ENCODE peak calls at places on chromosomes 16 and 17, in eight cellular contexts. T is nephron progenitor cell, D is activated T-cell treated with anti-CD3 and anti-CD28 coated beads for 48 hours, U is left cardiac atrium, P is hepatocyte, E is C1 segment of cervical spinal cord, A is osteocyte, O is fibroblast of gingiva. R is an unnamed sample.

GRCh38 chr17:27970587-27970986 is 71.9 kb upstream of the NLK start:
- DNase-seq in O (no peak), E (no peak), A (no peak), D (no peak), T (no peak), U (no peak), P (no peak), R (no peak)

GRCh38 chr16:85304337-85304736 is 192.1 kb upstream of the CIBAR2 start:
- DNase-seq in E (no peak), T (no peak), O (no peak), D (no peak), U (no peak), P (no peak), A (no peak), R (no peak)

GRCh38 chr16:79173101-79173500 is 427.4 kb downstream of the MAF start:
- DNase-seq in P (no peak), E (no peak), D (no peak), A (no peak), T (no peak), U (no peak), O (no peak), R (no peak)

GRCh38 chr17:45225051-45225700 is 3.5 kb downstream of the FMNL1 start:
- DNase-seq in U (no peak), O (no peak), A (no peak), T (no peak), D (no peak), E (no peak), P (no peak), R (no peak)

GRCh38 chr17:35493040-35493439 is 44.4 kb downstream of the SLFN12L start:
- DNase-seq in A (no peak), P (no peak), D (no peak), E (no peak), U (no peak), T (no peak), O (no peak), R (no peak)

GRCh38 chr17:67132366-67132765 is 88.0 kb downstream of the CACNG1 start:
- DNase-seq in E (no peak), T (no peak), A (no peak), O (no peak), U (no peak), P (no peak), D (no peak), R (no peak)

GRCh38 chr16:893360-893759 is 77.4 kb downstream of the LMF1 start:
- DNase-seq in O (no peak), A (no peak), D (no peak), T (no peak), E (no peak), U (no peak), P (no peak), R (no peak)

GRCh38 chr17:81891303-81891552 is 158 bp downstream of the ALYREF start:
- DNase-seq in U (no peak), D (no peak), A (no peak), T (no peak), O (no peak), E (no peak), P (no peak), R (no peak)

GRCh38 chr17:8151120-8151640 is 1.0 kb downstream of the PER1 start:
- DNase-seq in O (peak), U (peak), P (peak), E (peak), D (peak), T (peak), A (peak), R (peak)

GRCh38 chr17:58666858-58667267 is 25.0 kb downstream of the TEX14 start:
- DNase-seq in U (peak), P (no peak), O (peak), A (no peak), E (peak), D (peak), T (no peak), R (peak)

GRCh38 chr17:6303664-6304063 is 131.3 kb downstream of the AIPL1 start:
- DNase-seq in O (no peak), D (no peak), E (no peak), U (peak), A (no peak), T (peak), P (peak), R (peak)

GRCh38 chr16:13186813-13187212 is 285.4 kb downstream of the SHISA9 start:
- DNase-seq in T (no peak), U (no peak), A (no peak), E (no peak), P (no peak), D (no peak), O (no peak), R (no peak)

GRCh38 chr16:80899804-80900592 is 95.6 kb upstream of the CDYL2 start:
- DNase-seq in A (no peak), U (peak), P (peak), E (peak), T (no peak), D (no peak), O (peak), R (peak)

GRCh38 chr17:18332909-18333489 is 17.9 kb downstream of the SMCR8 start:
- DNase-seq in T (no peak), U (no peak), O (no peak), A (no peak), P (no peak), D (no peak), E (no peak), R (no peak)

GRCh38 chr16:11796227-11797165 is 562 bp downstream of the ZC3H7A start:
- DNase-seq in P (peak), U (peak), E (peak), O (peak), A (peak), D (no peak), T (peak), R (peak)

GRCh38 chr17:81379523-81379942 is 15.7 kb upstream of the BAHCC1 start:
- DNase-seq in T (no peak), O (no peak), A (no peak), D (no peak), P (no peak), U (no peak), E (no peak), R (no peak)

GRCh38 chr17:71224824-71225575 is 895.8 kb upstream of the SOX9 start:
- DNase-seq in O (no peak), T (no peak), A (no peak), E (no peak), U (no peak), D (no peak), P (peak), R (no peak)

GRCh38 chr17:29131814-29132682 is 48.1 kb downstream of the MYO18A start:
- DNase-seq in A (no peak), P (peak), O (peak), U (peak), T (no peak), D (no peak), E (no peak), R (peak)

GRCh38 chr17:18960803-18961511 is 9.0 kb downstream of the SLC5A10 start:
- DNase-seq in E (peak), D (peak), U (peak), T (peak), O (peak), A (peak), P (peak), R (peak)

GRCh38 chr16:50067290-50067853 is 1.6 kb downstream of the HEATR3 start:
- DNase-seq in A (no peak), O (peak), P (peak), D (no peak), T (peak), U (no peak), E (no peak), R (peak)

GRCh38 chr17:30379303-30380105 is 777 bp downstream of the CPD start:
- DNase-seq in P (no peak), E (no peak), O (peak), A (no peak), U (peak), D (peak), T (peak), R (peak)

GRCh38 chr17:36034127-36034526 is 16.4 kb upstream of the CCL23 start:
- DNase-seq in A (no peak), P (no peak), D (no peak), O (no peak), E (no peak), T (no peak), U (no peak), R (no peak)

GRCh38 chr17:3712811-3713463 is 10.8 kb upstream of the HASPIN start:
- DNase-seq in U (no peak), D (peak), O (no peak), A (no peak), E (no peak), T (no peak), P (no peak), R (no peak)

GRCh38 chr16:84739349-84740124 is 39.7 kb downstream of the USP10 start:
- DNase-seq in O (peak), E (no peak), T (no peak), A (no peak), D (no peak), U (no peak), P (no peak), R (peak)

GRCh38 chr17:65495255-65496060 is 66.0 kb downstream of the AXIN2 start:
- DNase-seq in E (no peak), P (peak), U (no peak), T (peak), A (no peak), D (no peak), O (no peak), R (no peak)

GRCh38 chr17:1873418-1873817 is 43.6 kb downstream of the RPA1 start:
- DNase-seq in P (no peak), D (no peak), O (no peak), U (no peak), T (no peak), E (no peak), A (no peak), R (no peak)

GRCh38 chr16:1554826-1555445 is 21.5 kb downstream of the TMEM204 start:
- DNase-seq in E (no peak), T (no peak), P (no peak), D (no peak), A (no peak), U (no peak), O (no peak), R (no peak)

GRCh38 chr16:918068-918467 is 52.7 kb downstream of the LMF1 start:
- DNase-seq in T (no peak), U (no peak), O (no peak), A (no peak), D (no peak), P (peak), E (no peak), R (no peak)

GRCh38 chr16:84593825-84594724 is 23.8 kb downstream of the COTL1 start:
- DNase-seq in E (peak), D (peak), O (peak), T (no peak), U (peak), P (no peak), A (no peak), R (no peak)

R was measured in adipocyte.